ENCODE peak calls at places on chromosomes 12 and 14, in ten cellular contexts. H is aorta; F is upper lobe of right lung; K is neural progenitor cell; R is psoas muscle; X is effector memory CD4-positive, alpha-beta T cell; G is right cardiac atrium; M is naive thymus-derived CD4-positive, alpha-beta T cell; S is heart right ventricle; J is CD8-positive, alpha-beta T cell. Q is an unnamed sample.
A peak's percentile ranks its signal among the peaks of the same experiment; 100 is the strongest.

GRCh38 chr14:98931911-98932310 is 340.1 kb downstream of the BCL11B start:
- DNase-seq in H (peak; percentile 26), F (no peak), K (no peak), R (no peak), X (peak; percentile 48), G (no peak), M (peak; percentile 76), S (no peak), J (peak; percentile 89), Q (no peak)

GRCh38 chr12:107415066-107415465 is 270.5 kb upstream of the PWP1 start:
- DNase-seq in H (no peak), F (no peak), K (no peak), R (no peak), X (no peak), G (no peak), M (no peak), S (no peak), J (no peak), Q (no peak)

GRCh38 chr12:110107369-110108281 is 16.5 kb upstream of the IFT81 start:
- DNase-seq in H (peak; percentile 82), F (no peak), K (no peak), R (peak; percentile 65), X (no peak), G (no peak), M (no peak), S (peak; percentile 40), J (no peak), Q (no peak)

GRCh38 chr12:131370791-131371579 is 339.9 kb upstream of the SFSWAP start:
- DNase-seq in H (peak; percentile 39), F (no peak), K (no peak), R (no peak), X (no peak), G (no peak), M (no peak), S (peak; percentile 2), J (no peak), Q (no peak)

GRCh38 chr12:118237908-118238307 is 102.0 kb downstream of the PEBP1 start:
- DNase-seq in H (no peak), F (no peak), K (no peak), R (no peak), X (no peak), G (no peak), M (no peak), S (no peak), J (no peak), Q (no peak)

GRCh38 chr14:91290986-91291385 is 46.5 kb upstream of the GPR68 start:
- DNase-seq in H (peak; percentile 33), F (no peak), K (no peak), R (no peak), X (no peak), G (no peak), M (no peak), S (no peak), J (no peak), Q (no peak)

GRCh38 chr14:24411468-24412454 is 13.0 kb downstream of the NYNRIN start:
- DNase-seq in H (no peak), F (no peak), K (peak; percentile 68), R (no peak), X (no peak), G (peak; percentile 42), M (peak; percentile 26), S (no peak), J (no peak), Q (peak; percentile 88)

GRCh38 chr12:29428630-29429029 is 47.7 kb upstream of the ERGIC2 start:
- DNase-seq in H (no peak), F (no peak), K (no peak), R (no peak), X (no peak), G (no peak), M (no peak), S (no peak), J (no peak), Q (no peak)

GRCh38 chr14:30875788-30876053 is 1.4 kb downstream of the COCH start:
- DNase-seq in H (no peak), F (no peak), K (peak; percentile 50), R (no peak), X (no peak), G (no peak), M (no peak), S (no peak), J (no peak), Q (peak; percentile 39)

GRCh38 chr12:131229426-131230339 is 276.0 kb downstream of the ADGRD1 start:
- DNase-seq in H (peak; percentile 76), F (peak; percentile 58), K (peak; percentile 56), R (no peak), X (no peak), G (peak; percentile 62), M (no peak), S (peak; percentile 51), J (no peak), Q (peak; percentile 90)

GRCh38 chr12:19528750-19529149 is 89.5 kb downstream of the AEBP2 start:
- DNase-seq in H (no peak), F (no peak), K (no peak), R (no peak), X (no peak), G (no peak), M (no peak), S (no peak), J (no peak), Q (no peak)

GRCh38 chr12:6370994-6371754 is 4.2 kb downstream of the SCNN1A start:
- DNase-seq in H (peak; percentile 55), F (peak; percentile 80), K (peak; percentile 81), R (peak; percentile 27), X (no peak), G (peak; percentile 21), M (no peak), S (no peak), J (no peak), Q (peak; percentile 95)

GRCh38 chr12:18907793-18908580 is 170.1 kb downstream of the CAPZA3 start:
- DNase-seq in H (no peak), F (no peak), K (no peak), R (peak; percentile 50), X (no peak), G (peak; percentile 66), M (no peak), S (peak; percentile 19), J (no peak), Q (no peak)

DNA sequence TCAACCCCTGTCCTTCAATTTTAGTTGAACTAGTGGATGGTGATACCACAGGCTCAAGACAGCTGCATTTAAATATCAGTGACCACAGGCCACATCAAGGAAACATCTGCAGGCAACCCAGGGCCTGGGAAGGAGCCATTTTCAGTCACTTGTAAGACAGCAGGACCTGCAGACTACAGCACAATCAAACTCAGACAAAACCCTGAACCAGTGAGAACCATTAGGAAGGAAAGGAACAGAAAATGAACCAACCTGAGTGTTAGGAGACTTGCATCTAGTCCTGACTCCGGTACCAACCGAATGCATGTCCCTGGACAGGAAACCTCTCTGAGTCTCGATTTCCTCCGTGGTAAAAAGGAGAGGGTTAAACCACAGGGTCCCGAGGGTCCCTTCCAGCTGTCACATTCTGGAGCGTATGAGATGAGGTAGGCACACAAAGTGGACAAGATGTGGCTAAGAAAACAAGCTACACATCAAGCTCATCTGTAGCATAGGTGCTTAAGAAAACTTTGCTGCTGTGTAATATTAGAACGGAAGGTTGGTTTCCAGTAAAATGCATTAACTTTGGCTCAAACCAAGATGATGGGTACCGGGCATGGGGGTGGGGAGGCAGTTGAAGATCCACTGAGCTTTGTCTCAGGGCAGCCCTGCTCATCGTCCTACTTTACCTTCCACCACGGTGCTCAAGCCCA is 1.6 kb upstream of the CDKN1B start:
- DNase-seq in H (no peak), F (no peak), K (no peak), R (no peak), X (no peak), G (no peak), M (no peak), S (peak; percentile 18), J (no peak), Q (no peak)
- H3K4me3 ChIP-seq in H (no peak overlapping the region), F (peak overlapping the region; percentile 90), K (peak overlapping the region; percentile 98), R (peak overlapping the region; percentile 84), X (peak overlapping the region; percentile 99), G (peak overlapping the region; percentile 92), M (peak overlapping the region; percentile 94), S (peak overlapping the region; percentile 64), J (peak overlapping the region; percentile 96), Q (no peak overlapping the region)

GRCh38 chr12:57549909-57550627 is at the start of gene KIF5A:
- DNase-seq in H (peak; percentile 80), F (peak; percentile 68), K (peak; percentile 87), R (peak; percentile 60), X (peak; percentile 10), G (peak; percentile 62), M (peak; percentile 49), S (no peak), J (peak; percentile 61), Q (peak; percentile 97)
- H3K27me3 ChIP-seq in H (no peaks in the 10 kb centered on the region), F (peaks cover 27% of the 10 kb centered on the region), K (peaks cover 24% of the 10 kb centered on the region), R (peaks cover 29% of the 10 kb centered on the region), X (no peaks in the 10 kb centered on the region), G (no peaks in the 10 kb centered on the region), M (no peaks in the 10 kb centered on the region), S (peaks cover 55% of the 10 kb centered on the region), J (no peaks in the 10 kb centered on the region), Q (peaks cover 36% of the 10 kb centered on the region)

GRCh38 chr12:111635524-111635923 is 36.4 kb upstream of the ATXN2 start:
- DNase-seq in H (no peak), F (no peak), K (no peak), R (no peak), X (no peak), G (no peak), M (no peak), S (no peak), J (no peak), Q (no peak)
- H3K4me3 ChIP-seq in H (no peak overlapping the region), F (no peak overlapping the region), K (no peak overlapping the region), R (no peak overlapping the region), X (no peak overlapping the region), G (no peak overlapping the region), M (no peak overlapping the region), S (no peak overlapping the region), J (no peak overlapping the region), Q (no peak overlapping the region)

GRCh38 chr12:80716711-80717469 is at the start of gene MYF5:
- DNase-seq in H (no peak), F (no peak), K (no peak), R (peak; percentile 44), X (no peak), G (no peak), M (no peak), S (no peak), J (no peak), Q (no peak)
- H3K27me3 ChIP-seq in H (no peaks in the 10 kb centered on the region), F (no peaks in the 10 kb centered on the region), K (peaks cover 42% of the 10 kb centered on the region), R (no peaks in the 10 kb centered on the region), X (no peaks in the 10 kb centered on the region), G (no peaks in the 10 kb centered on the region), M (peaks cover 3% of the 10 kb centered on the region), S (peaks cover 52% of the 10 kb centered on the region), J (peaks cover 3% of the 10 kb centered on the region), Q (peaks cover 45% of the 10 kb centered on the region)

GRCh38 chr12:49282302-49282701 is 12.6 kb upstream of the PRPH start:
- DNase-seq in H (no peak), F (no peak), K (no peak), R (no peak), X (no peak), G (no peak), M (no peak), S (no peak), J (no peak), Q (no peak)
- H3K4me3 ChIP-seq in H (no peak overlapping the region), F (no peak overlapping the region), K (no peak overlapping the region), R (no peak overlapping the region), X (no peak overlapping the region), G (no peak overlapping the region), M (no peak overlapping the region), S (no peak overlapping the region), J (no peak overlapping the region), Q (no peak overlapping the region)

DNA sequence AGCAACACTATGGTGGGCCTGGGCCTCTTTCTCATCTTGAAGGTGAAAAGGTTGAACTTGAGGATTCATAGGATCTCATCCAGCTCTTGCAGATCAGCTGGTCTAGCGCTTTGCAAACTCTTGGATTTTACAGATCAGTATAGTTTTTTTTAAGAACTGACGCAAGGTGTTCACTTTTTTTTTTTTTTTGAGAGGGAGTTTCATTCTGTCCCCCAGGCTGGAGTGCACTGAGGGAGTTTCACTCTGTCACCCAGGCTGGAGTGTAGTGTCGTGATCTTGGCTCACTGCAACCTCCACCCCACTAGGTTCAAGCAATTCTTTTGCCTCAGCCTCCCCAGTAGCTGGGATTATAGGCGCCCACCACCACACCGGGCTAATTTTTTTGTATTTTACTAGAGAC is 20.4 kb upstream of the LGMN start:
- DNase-seq in H (no peak), F (no peak), K (no peak), R (no peak), X (no peak), G (no peak), M (no peak), S (no peak), J (no peak), Q (no peak)
- H3K27me3 ChIP-seq in H (no peaks in the 10 kb centered on the region), F (no peaks in the 10 kb centered on the region), K (no peaks in the 10 kb centered on the region), R (no peaks in the 10 kb centered on the region), X (no peaks in the 10 kb centered on the region), G (no peaks in the 10 kb centered on the region), M (no peaks in the 10 kb centered on the region), S (no peaks in the 10 kb centered on the region), J (no peaks in the 10 kb centered on the region), Q (no peaks in the 10 kb centered on the region)

Q was measured in H7.